ENCODE peak calls at places on chromosome 3, in seven cellular contexts. R is T47D; U is SK-MEL-5; B is GM10248; K is stomach; V is stimulated activated CD4-positive, alpha-beta T cell treated with anti-CD3 and anti-CD28 coated beads, TNF-alpha, amount 100 ng/mL, for 1 hour; J is naive thymus-derived CD4-positive, alpha-beta T cell. F is an unnamed sample.

GRCh38 chr3:85102774-85103173 is 144.0 kb downstream of the CADM2 start:
- DNase-seq in R (no peak), U (no peak), B (no peak), K (no peak), V (no peak), J (no peak), F (no peak)

GRCh38 chr3:107211608-107212007 is 165.6 kb upstream of the CCDC54 start:
- DNase-seq in R (no peak), U (no peak), B (no peak), K (no peak), V (no peak), J (no peak), F (no peak)

GRCh38 chr3:56468184-56469106 is at the start of gene ERC2:
- DNase-seq in R (peak), U (peak), B (no peak), K (peak), V (no peak), J (no peak), F (no peak)

GRCh38 chr3:60594025-60594424 is 657.2 kb downstream of the FHIT start:
- DNase-seq in R (peak), U (no peak), B (no peak), K (peak), V (no peak), J (no peak), F (no peak)

GRCh38 chr3:177068967-177069366 is 128.3 kb downstream of the TBL1XR1 start:
- DNase-seq in R (no peak), U (no peak), B (no peak), K (no peak), V (no peak), J (no peak), F (no peak)

GRCh38 chr3:17743660-17743995 is 1.2 kb upstream of the TBC1D5 start:
- DNase-seq in R (no peak), U (no peak), B (no peak), K (no peak), V (no peak), J (no peak), F (no peak)

GRCh38 chr3:177197934-177198484 is 727 bp upstream of the TBL1XR1 start:
- DNase-seq in R (peak), U (peak), B (no peak), K (no peak), V (no peak), J (peak), F (no peak)

GRCh38 chr3:29285356-29286070 is 4.6 kb downstream of the RBMS3 start:
- DNase-seq in R (no peak), U (peak), B (no peak), K (no peak), V (no peak), J (no peak), F (no peak)

GRCh38 chr3:138909904-138910303 is 37.0 kb downstream of the FOXL2 start:
- DNase-seq in R (peak), U (no peak), B (no peak), K (no peak), V (no peak), J (no peak), F (no peak)

GRCh38 chr3:195401959-195402358 is 40.9 kb downstream of the ACAP2 start:
- DNase-seq in R (no peak), U (no peak), B (no peak), K (no peak), V (no peak), J (no peak), F (no peak)

GRCh38 chr3:101854608-101855304 is 5.4 kb downstream of the NFKBIZ start:
- DNase-seq in R (no peak), U (peak), B (no peak), K (peak), V (no peak), J (no peak), F (no peak)

GRCh38 chr3:96331341-96331740 is 483.1 kb upstream of the EPHA6 start:
- DNase-seq in R (peak), U (peak), B (no peak), K (no peak), V (no peak), J (no peak), F (no peak)

GRCh38 chr3:52404391-52404790 is 40.5 kb downstream of the SEMA3G start:
- DNase-seq in R (no peak), U (no peak), B (no peak), K (no peak), V (no peak), J (no peak), F (no peak)

GRCh38 chr3:128603811-128604447 is 46.7 kb downstream of the RPN1 start:
- DNase-seq in R (no peak), U (no peak), B (no peak), K (no peak), V (no peak), J (no peak), F (no peak)

GRCh38 chr3:130276203-130276803 is 69.2 kb upstream of the COL6A5 start:
- DNase-seq in R (peak), U (peak), B (peak), K (no peak), V (no peak), J (peak), F (peak)

GRCh38 chr3:64214697-64215018 is 10.6 kb downstream of the PRICKLE2 start:
- DNase-seq in R (peak), U (no peak), B (no peak), K (no peak), V (no peak), J (no peak), F (peak)

GRCh38 chr3:46361408-46362283 is 7.7 kb downstream of the CCR2 start:
- DNase-seq in R (peak), U (no peak), B (no peak), K (no peak), V (no peak), J (no peak), F (no peak)

F was measured in COLO829.